ENCODE peak calls at places on chromosomes 6 and 20, in five cellular contexts. T is SJCRH30, J is thoracic aorta, W is tibial nerve, C is stomach. L is an unnamed sample.

GRCh38 chr20:50428463-50428828 is 81.7 kb upstream of the PTPN1 start:
- DNase-seq in C (no peak), W (no peak), J (no peak), T (no peak), L (no peak)

GRCh38 chr6:13006578-13007300 is 290.2 kb downstream of the PHACTR1 start:
- DNase-seq in W (no peak), J (no peak), C (no peak), T (no peak), L (peak; percentile 71)

GRCh38 chr20:52004720-52005119 is 186.9 kb downstream of the ZFP64 start:
- DNase-seq in C (no peak), J (no peak), T (no peak), W (no peak), L (no peak)

GRCh38 chr6:87322304-87323212 is at the start of gene SMIM8:
- DNase-seq in J (peak; percentile 30), W (peak; percentile 64), T (peak; percentile 87), C (peak; percentile 89), L (peak; percentile 75)

GRCh38 chr6:15246217-15247211 is 645 bp downstream of the JARID2 start:
- DNase-seq in J (no peak), T (peak; percentile 21), C (no peak), W (no peak), L (peak; percentile 29)

GRCh38 chr20:32539817-32540675 is 45.1 kb downstream of the NOL4L start:
- DNase-seq in C (peak; percentile 56), J (no peak), W (no peak), T (no peak), L (no peak)

GRCh38 chr6:131765081-131765852 is 42.6 kb upstream of the ENPP1 start:
- DNase-seq in W (no peak), C (no peak), T (no peak), J (no peak), L (peak; percentile 93)

GRCh38 chr6:144171406-144171805 is 21.1 kb downstream of the STX11 start:
- DNase-seq in W (no peak), J (no peak), C (no peak), T (no peak), L (peak; percentile 37)

GRCh38 chr6:152124432-152125074 is 317.1 kb downstream of the ESR1 start:
- DNase-seq in W (no peak), C (no peak), T (peak; percentile 75), J (no peak), L (peak; percentile 62)

GRCh38 chr6:83517500-83517899 is 5.2 kb downstream of the PRSS35 start:
- DNase-seq in C (no peak), J (no peak), T (no peak), W (no peak), L (no peak)

GRCh38 chr6:11083491-11083890 is 10.1 kb upstream of the SMIM13 start:
- DNase-seq in C (no peak), W (no peak), T (no peak), J (no peak), L (peak; percentile 36)

GRCh38 chr6:41682497-41682961 is 44.3 kb downstream of the MDFI start:
- DNase-seq in W (no peak), J (no peak), C (peak; percentile 59), T (no peak), L (no peak)

GRCh38 chr20:62906209-62906608 is 20.1 kb downstream of the DIDO1 start:
- DNase-seq in C (no peak), T (no peak), J (no peak), W (no peak), L (no peak)

GRCh38 chr6:107567643-107568042 is 77.7 kb downstream of the SOBP start:
- DNase-seq in C (no peak), J (no peak), W (no peak), T (no peak), L (no peak)

GRCh38 chr6:135300576-135300975 is 119.5 kb downstream of the MYB start:
- DNase-seq in W (no peak), T (no peak), C (no peak), J (no peak), L (no peak)
- H3K27ac ChIP-seq in W (no peak overlapping the region), T (no peak overlapping the region), C (no peak overlapping the region), J (no peak overlapping the region), L (no peak overlapping the region)

DNA sequence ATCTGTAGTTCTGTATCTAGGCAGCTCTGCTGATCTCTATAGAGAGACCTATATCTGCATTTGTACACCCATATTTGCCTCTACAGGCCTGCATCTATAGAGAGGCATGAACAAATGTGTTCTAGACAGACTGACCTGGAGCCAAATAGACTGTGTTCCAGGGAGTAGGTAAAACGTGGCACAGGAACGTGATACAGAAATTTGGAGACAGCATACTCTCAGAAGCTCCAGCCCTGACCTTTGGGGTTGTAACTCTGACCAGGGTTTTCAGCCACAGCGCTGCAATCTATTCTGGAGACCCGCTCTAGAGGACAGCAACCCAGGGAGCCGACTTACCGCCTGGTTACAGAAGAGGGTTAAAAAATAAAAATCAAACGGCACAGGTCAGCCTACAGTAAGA is 983 bp downstream of the RBBP9 start:
- DNase-seq in W (no peak), T (peak; percentile 18), J (no peak), C (no peak), L (peak; percentile 7)
- H3K4me3 ChIP-seq in W (peak overlapping the region; percentile 73), T (peak overlapping the region; percentile 74), J (peak overlapping the region; percentile 84), C (peak overlapping the region; percentile 77), L (peak overlapping the region; percentile 71)

DNA sequence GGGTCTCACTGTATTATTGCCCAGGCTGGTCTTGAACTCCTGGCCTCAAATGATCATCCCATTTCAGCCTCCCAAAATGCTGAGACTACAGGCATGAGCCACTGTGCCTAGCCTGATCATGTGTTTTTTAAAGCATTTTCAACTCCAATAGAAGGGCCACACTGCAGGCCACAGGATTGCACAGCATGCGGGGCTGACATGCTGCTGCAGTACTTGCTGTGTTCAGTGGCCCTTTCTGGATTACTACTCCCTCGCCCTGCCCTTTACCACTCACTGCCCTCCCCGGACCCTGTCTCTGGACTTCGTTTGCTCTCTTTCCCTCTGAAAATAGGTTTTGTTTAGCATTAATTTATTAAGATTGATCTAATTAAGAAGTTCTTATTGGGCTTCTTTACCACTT is 37.3 kb downstream of the HECA start:
- DNase-seq in W (no peak), C (no peak), T (no peak), J (no peak), L (no peak)
- H3K36me3 ChIP-seq in W (peaks cover 16% of the 10 kb centered on the region), C (peaks cover 20% of the 10 kb centered on the region), T (peaks cover 19% of the 10 kb centered on the region), J (peaks cover 21% of the 10 kb centered on the region), L (peaks cover 9% of the 10 kb centered on the region)

GRCh38 chr6:158539363-158539762 is 20.5 kb upstream of the TMEM181 start:
- DNase-seq in W (no peak), T (peak; percentile 70), J (no peak), C (no peak), L (no peak)

GRCh38 chr6:158536084-158536890 is 23.6 kb upstream of the TMEM181 start:
- DNase-seq in J (no peak), C (peak; percentile 75), W (peak; percentile 28), T (peak; percentile 81), L (peak; percentile 83)

GRCh38 chr6:158536891-158537798 is 22.7 kb upstream of the TMEM181 start:
- DNase-seq in W (no peak), C (no peak), T (peak; percentile 47), J (no peak), L (peak; percentile 39)

GRCh38 chr6:158543606-158544185 is 16.2 kb upstream of the TMEM181 start:
- DNase-seq in T (no peak), W (no peak), J (no peak), C (no peak), L (no peak)

GRCh38 chr6:158538741-158539140 is 21.1 kb upstream of the TMEM181 start:
- DNase-seq in W (no peak), C (no peak), T (no peak), J (no peak), L (no peak)
- H3K27ac ChIP-seq in W (no peak overlapping the region), C (no peak overlapping the region), T (no peak overlapping the region), J (no peak overlapping the region), L (no peak overlapping the region)

GRCh38 chr6:31622678-31623077 is 2.2 kb downstream of the PRRC2A start:
- DNase-seq in J (no peak), C (peak; percentile 71), W (no peak), T (no peak), L (no peak)
- H3K4me3 ChIP-seq in J (no peak overlapping the region), C (peak overlapping the region; percentile 86), W (no peak overlapping the region), T (peak overlapping the region; percentile 95), L (peak overlapping the region; percentile 76)

GRCh38 chr20:35510946-35511735 is 18.3 kb downstream of the C20orf173 start:
- DNase-seq in C (no peak), W (no peak), T (no peak), J (no peak), L (no peak)
- H3K36me3 ChIP-seq in C (peaks cover 45% of the 10 kb centered on the region), W (peaks cover 29% of the 10 kb centered on the region), T (peaks cover 14% of the 10 kb centered on the region), J (peaks cover 42% of the 10 kb centered on the region), L (peaks cover 33% of the 10 kb centered on the region)

L was measured in cardiac muscle cell.